ENCODE peak calls at places on chromosomes 3 and 15, in eight cellular contexts. D is cardiac muscle cell; F is neuronal stem cell; M is psoas muscle; C is fibroblast of lung; A is GM23338; X is CD8-positive, alpha-beta memory T cell; G is PC-3. U is an unnamed sample. For H3K4me1, the result is how much of the 10 kb centered on the place peaks cover.

GRCh38 chr3:39907981-39908380 is 98.6 kb downstream of the MYRIP start:
- DNase-seq in G (no peak), X (no peak), A (no peak), C (peak), D (no peak), M (no peak), F (no peak), U (no peak)

GRCh38 chr3:196093271-196094111 is 11.6 kb upstream of the TFRC start:
- DNase-seq in G (no peak), A (no peak), X (no peak), M (no peak), C (no peak), F (no peak), D (no peak), U (no peak)

GRCh38 chr3:144109944-144110343 is 138.3 kb downstream of the DIPK2A start:
- DNase-seq in D (no peak), A (no peak), G (no peak), C (no peak), M (no peak), X (no peak), F (no peak), U (no peak)

GRCh38 chr3:4841783-4842440 is 137.3 kb upstream of the BHLHE40 start:
- DNase-seq in F (no peak), C (peak), X (no peak), G (peak), D (no peak), M (no peak), A (no peak), U (no peak)

GRCh38 chr15:62928242-62928995 is 114.1 kb upstream of the TPM1 start:
- DNase-seq in C (peak), X (no peak), A (no peak), F (no peak), M (no peak), D (peak), G (peak), U (no peak)

GRCh38 chr15:63157891-63158431 is 684 bp upstream of the RPS27L start:
- DNase-seq in M (no peak), D (peak), A (peak), G (peak), X (peak), F (peak), C (peak), U (no peak)

GRCh38 chr3:149800693-149801092 is 8.3 kb upstream of the ANKUB1 start:
- DNase-seq in M (no peak), F (no peak), X (no peak), A (no peak), G (no peak), C (no peak), D (no peak), U (no peak)

GRCh38 chr3:60536420-60536819 is 714.8 kb downstream of the FHIT start:
- DNase-seq in A (no peak), C (no peak), F (no peak), M (no peak), D (no peak), G (no peak), X (no peak), U (no peak)

GRCh38 chr15:62469478-62469873 is 304.4 kb upstream of the C2CD4B start:
- DNase-seq in A (no peak), D (no peak), X (no peak), C (peak), G (no peak), F (no peak), M (no peak), U (no peak)

GRCh38 chr3:100871307-100871706 is 121.9 kb downstream of the ABI3BP start:
- DNase-seq in G (no peak), M (no peak), F (no peak), X (no peak), C (no peak), A (no peak), D (no peak), U (no peak)

GRCh38 chr3:150314248-150315027 is 93.7 kb upstream of the TSC22D2 start:
- DNase-seq in D (peak), M (no peak), A (no peak), C (no peak), F (no peak), G (peak), X (no peak), U (no peak)

DNA sequence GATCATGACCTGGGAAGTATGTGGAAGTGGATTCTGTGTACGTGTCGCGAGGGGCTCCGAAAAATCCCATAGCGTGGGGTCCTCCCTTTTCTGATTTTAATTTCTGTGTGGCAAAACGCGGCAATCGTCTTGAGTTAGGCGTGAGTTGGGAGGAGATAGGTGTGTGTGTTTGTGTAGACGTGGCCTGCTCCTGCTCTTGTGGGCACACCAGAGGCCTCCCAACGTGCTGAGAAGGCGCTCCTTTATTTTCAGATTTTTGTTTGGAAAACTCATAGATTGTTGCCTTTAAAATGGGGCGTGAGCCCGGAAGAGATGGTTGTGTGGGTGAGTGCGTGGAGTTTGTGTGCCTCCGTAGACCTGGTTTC is 1.3 kb downstream of the TRIM71 start:
- DNase-seq in C (no peak), X (no peak), F (no peak), M (no peak), A (no peak), D (no peak), G (no peak), U (no peak)
- H3K27ac ChIP-seq in C (no peak), X (no peak), F (peak), M (no peak), A (peak), D (no peak), G (no peak), U (no peak)

GRCh38 chr15:96348112-96349027 is 17.9 kb downstream of the NR2F2 start:
- DNase-seq in A (peak), G (no peak), C (peak), F (no peak), D (no peak), X (no peak), M (no peak), U (no peak)

GRCh38 chr15:96350884-96351639 is 20.6 kb downstream of the NR2F2 start:
- DNase-seq in F (no peak), G (no peak), M (no peak), X (no peak), D (no peak), C (no peak), A (no peak), U (no peak)

GRCh38 chr15:96350321-96350720 is 19.8 kb downstream of the NR2F2 start:
- DNase-seq in A (no peak), C (peak), M (no peak), G (no peak), F (no peak), D (no peak), X (no peak), U (no peak)

GRCh38 chr15:96349933-96350292 is 19.4 kb downstream of the NR2F2 start:
- DNase-seq in M (no peak), D (no peak), G (no peak), F (no peak), X (no peak), C (peak), A (no peak), U (no peak)

DNA sequence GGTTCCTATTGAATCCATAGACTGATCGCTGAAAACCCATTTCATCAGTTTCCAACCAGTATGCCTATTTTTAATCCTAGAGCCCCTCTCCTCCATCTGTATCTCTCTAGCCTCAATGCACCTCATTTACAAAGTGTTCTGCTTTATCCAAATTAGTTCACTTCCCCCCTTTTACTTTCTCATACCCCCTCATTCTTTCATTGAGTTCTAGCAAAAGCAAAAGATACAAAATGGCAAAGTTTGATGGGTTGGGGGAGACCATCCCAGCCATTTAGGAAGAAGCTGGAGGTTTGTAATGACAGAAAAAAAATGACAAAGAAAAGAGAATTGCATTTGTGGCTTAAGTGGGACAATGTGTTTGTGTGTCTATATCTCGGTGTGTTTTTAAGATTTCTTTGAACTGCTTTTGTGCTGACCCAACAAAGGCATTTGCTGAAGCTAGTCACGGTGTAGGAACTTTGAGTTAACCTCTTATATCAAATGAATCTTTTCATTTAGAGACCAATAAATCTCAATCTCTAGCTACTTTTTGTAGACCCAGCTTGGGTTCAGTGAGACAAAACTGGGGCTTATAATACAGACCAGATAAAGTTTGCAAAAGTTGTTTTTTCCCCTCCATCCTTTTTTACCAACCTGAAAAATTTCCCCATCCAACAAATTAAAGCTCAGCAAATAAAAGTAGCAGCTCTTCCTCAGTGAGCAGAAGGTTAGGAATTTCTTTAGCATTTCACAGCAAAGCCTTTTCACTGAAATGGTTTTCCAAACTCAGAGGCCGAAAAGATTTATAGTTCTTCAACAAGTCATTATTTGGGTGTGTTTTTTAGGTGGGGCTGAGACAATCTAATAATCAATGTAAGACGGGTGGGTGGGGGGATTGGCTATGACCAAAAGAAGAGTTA is 18.8 kb downstream of the NR2F2 start:
- DNase-seq in D (no peak), A (no peak), F (no peak), X (no peak), M (no peak), C (peak), G (no peak), U (no peak)
- H3K4me1 ChIP-seq in D (under half), A (half or more), F (under half), X (under half), M (under half), C (under half), G (under half), U (under half)

GRCh38 chr3:41328916-41329315 is 129.6 kb downstream of the CTNNB1 start:
- DNase-seq in C (peak), F (no peak), A (no peak), G (peak), X (no peak), D (no peak), M (no peak), U (no peak)

GRCh38 chr3:41331023-41331422 is 131.7 kb downstream of the CTNNB1 start:
- DNase-seq in A (no peak), G (no peak), C (no peak), M (no peak), X (no peak), F (no peak), D (no peak), U (no peak)

GRCh38 chr3:41329881-41330280 is 130.6 kb downstream of the CTNNB1 start:
- DNase-seq in A (peak), G (no peak), X (no peak), D (peak), C (no peak), F (no peak), M (no peak), U (no peak)

GRCh38 chr3:41330465-41330864 is 131.2 kb downstream of the CTNNB1 start:
- DNase-seq in F (no peak), M (no peak), X (no peak), G (peak), A (peak), D (no peak), C (peak), U (no peak)

DNA sequence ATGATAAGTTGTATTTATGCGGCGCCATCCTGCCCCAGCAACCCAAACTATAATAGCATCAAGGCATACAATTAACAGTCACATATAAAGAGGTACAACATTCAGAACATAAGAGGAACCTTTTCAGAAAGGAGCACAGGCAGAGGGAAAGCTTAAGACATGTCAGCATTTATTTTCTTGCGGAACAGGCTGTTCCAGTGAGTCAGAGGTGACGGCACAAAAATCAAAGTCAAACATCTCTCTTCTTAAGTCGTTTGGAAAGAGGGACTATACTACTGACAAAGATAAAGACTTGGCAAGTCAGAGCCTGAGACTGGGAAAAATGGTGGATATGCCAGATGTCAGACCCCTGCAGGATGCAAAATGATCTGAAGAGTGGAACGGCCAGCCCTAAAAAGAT is 128.4 kb downstream of the CTNNB1 start:
- DNase-seq in A (no peak), X (no peak), F (no peak), C (peak), G (peak), D (no peak), M (no peak), U (no peak)
- H3K4me3 ChIP-seq in A (no peak), X (no peak), F (no peak), C (no peak), G (no peak), D (no peak), M (no peak), U (no peak)

GRCh38 chr3:38006031-38006430 is 15.4 kb downstream of the VILL start:
- DNase-seq in A (no peak), G (no peak), D (no peak), C (no peak), F (no peak), M (peak), X (no peak), U (no peak)
- H3K27ac ChIP-seq in A (no peak), G (peak), D (no peak), C (no peak), F (no peak), M (no peak), X (no peak), U (no peak)

DNA sequence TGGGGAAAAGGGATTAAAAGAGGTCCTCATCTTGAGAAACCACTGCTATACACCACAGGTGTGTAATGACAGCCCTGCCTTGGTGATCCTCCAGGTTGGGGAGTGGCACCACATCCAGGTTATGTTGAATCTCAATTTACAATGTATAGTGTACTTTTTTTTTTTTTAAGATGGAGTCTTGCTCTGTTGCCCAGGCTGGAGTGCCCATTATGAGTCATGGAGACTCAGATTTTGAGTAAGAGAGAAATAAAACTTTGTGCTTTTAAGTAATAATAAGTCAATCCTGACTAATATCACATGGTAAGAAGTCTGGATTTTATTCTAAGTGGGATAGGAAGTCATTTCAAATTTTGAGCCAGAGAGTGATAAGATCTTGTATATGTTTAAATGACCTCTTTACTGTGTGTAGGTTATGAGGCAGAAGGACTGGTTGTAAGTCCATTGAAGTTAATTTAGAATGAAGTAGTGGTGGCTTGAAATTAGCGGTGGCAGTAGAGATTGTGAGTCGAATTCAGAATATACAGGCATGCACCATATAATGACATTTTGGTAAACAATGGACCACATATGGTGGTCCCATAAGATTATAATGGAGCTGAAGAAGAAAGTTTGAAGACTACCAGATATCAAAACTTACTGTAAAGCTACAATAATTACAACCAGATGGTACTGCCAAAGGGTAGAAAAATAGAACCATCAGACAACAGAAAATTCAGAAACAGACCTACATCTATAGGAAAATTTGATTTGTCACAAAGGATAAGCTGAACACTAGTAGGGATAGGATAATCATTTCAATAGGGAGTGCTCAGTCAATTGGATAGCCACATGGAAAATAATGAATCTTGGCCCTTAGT is 20.7 kb downstream of the POPDC2 start:
- DNase-seq in M (no peak), C (no peak), D (no peak), F (no peak), G (no peak), X (no peak), A (no peak), U (no peak)
- H3K4me1 ChIP-seq in M (half or more), C (under half), D (under half), F (under half), G (half or more), X (under half), A (under half), U (under half)

GRCh38 chr15:32718082-32718821 is 448 bp downstream of the GREM1 start:
- DNase-seq in D (peak), A (peak), C (peak), F (peak), G (no peak), M (no peak), X (no peak), U (no peak)
- H3K4me3 ChIP-seq in D (peak), A (peak), C (peak), F (peak), G (peak), M (peak), X (no peak), U (no peak)

GRCh38 chr15:29938701-29939340 is 116.6 kb upstream of the TJP1 start:
- DNase-seq in D (no peak), F (no peak), C (no peak), G (peak), A (peak), X (no peak), M (no peak), U (no peak)
- H3K27ac ChIP-seq in D (no peak), F (no peak), C (no peak), G (peak), A (no peak), X (no peak), M (no peak), U (no peak)

GRCh38 chr3:194107126-194107525 is 28.8 kb upstream of the HES1 start:
- DNase-seq in X (no peak), D (no peak), C (no peak), M (no peak), G (no peak), F (no peak), A (no peak), U (no peak)
- H3K4me1 ChIP-seq in X (under half), D (under half), C (under half), M (under half), G (under half), F (under half), A (under half), U (under half)